ENCODE peak calls at places on chromosomes 4 and X, in ten cellular contexts. S is tibial artery; J is anterior cingulate cortex; V is SK-N-SH; P is foreskin melanocyte; O is stimulated activated CD4-positive, alpha-beta T cell treated with anti-CD3 and anti-CD28 coated beads, Interleukin-2, amount 100 ng/mL, for 24 hours; U is GM04503; W is mammary epithelial cell; H is NCI-H1092; C is fibroblast of mammary gland. R is an unnamed sample.

GRCh38 chr4:172819353-172819752 is 349.3 kb upstream of the GALNT7 start:
- DNase-seq in S (no peak), J (no peak), V (no peak), P (no peak), O (no peak), U (no peak), W (no peak), H (no peak), C (no peak), R (no peak)

GRCh38 chrX:35149517-35149916 is 206.9 kb downstream of the FAM47B start:
- DNase-seq in S (no peak), J (no peak), V (no peak), P (no peak), O (no peak), U (no peak), W (no peak), H (no peak), C (no peak), R (no peak)

GRCh38 chr4:155818639-155819038 is 47.4 kb downstream of the ASIC5 start:
- DNase-seq in S (no peak), J (no peak), V (no peak), P (no peak), O (no peak), U (no peak), W (no peak), H (no peak), C (no peak), R (no peak)

GRCh38 chrX:71227370-71228062 is 4.5 kb downstream of the GJB1 start:
- DNase-seq in S (no peak), J (no peak), V (no peak), P (no peak), O (no peak), U (no peak), W (no peak), H (no peak), C (no peak), R (no peak)

GRCh38 chr4:98524271-98524670 is 134.1 kb downstream of the TSPAN5 start:
- DNase-seq in S (no peak), J (no peak), V (no peak), P (no peak), O (no peak), U (no peak), W (no peak), H (no peak), C (no peak), R (no peak)

GRCh38 chr4:181618896-181619295 is 624.3 kb upstream of the TENM3 start:
- DNase-seq in S (no peak), J (no peak), V (no peak), P (no peak), O (no peak), U (no peak), W (no peak), H (no peak), C (no peak), R (no peak)

GRCh38 chr4:155207534-155208257 is 740 bp upstream of the NPY2R start:
- DNase-seq in S (no peak), J (no peak), V (peak), P (no peak), O (no peak), U (no peak), W (peak), H (no peak), C (peak), R (no peak)

GRCh38 chrX:72569786-72570185 is 2.9 kb downstream of the HDAC8 start:
- DNase-seq in S (no peak), J (no peak), V (no peak), P (no peak), O (no peak), U (no peak), W (peak), H (no peak), C (peak), R (no peak)

GRCh38 chr4:74206088-74206826 is 48.3 kb downstream of the MTHFD2L start:
- DNase-seq in S (no peak), J (no peak), V (no peak), P (no peak), O (no peak), U (no peak), W (no peak), H (no peak), C (no peak), R (no peak)

GRCh38 chrX:118978451-118978850 is 4.0 kb downstream of the LONRF3 start:
- DNase-seq in S (no peak), J (no peak), V (no peak), P (no peak), O (no peak), U (no peak), W (no peak), H (no peak), C (no peak), R (no peak)

GRCh38 chrX:49053223-49054072 is 5.4 kb upstream of the CCDC120 start:
- DNase-seq in S (no peak), J (peak), V (peak), P (no peak), O (peak), U (no peak), W (no peak), H (peak), C (peak), R (peak)